ENCODE peak calls at places on chromosomes 12 and 14, in seven cellular contexts. I is GM23248; D is K562; Z is effector memory CD4-positive, alpha-beta T cell; J is cardiac muscle cell; L is HCT116; F is brain microvascular endothelial cell. A is an unnamed sample.
A peak's percentile ranks its signal among the peaks of the same experiment; 100 is the strongest.

GRCh38 chr12:96501139-96501741 is 11.9 kb downstream of the CFAP54 start:
- DNase-seq in I (peak; percentile 78), D (no peak), Z (peak; percentile 31), J (no peak), L (peak; percentile 70), F (peak; percentile 53), A (peak; percentile 72)

GRCh38 chr14:101066826-101067508 is 163.4 kb upstream of the RTL1 start:
- DNase-seq in I (no peak), D (no peak), Z (no peak), J (no peak), L (no peak), F (no peak), A (no peak)

GRCh38 chr12:28620281-28620680 is 430.0 kb downstream of the CCDC91 start:
- DNase-seq in I (no peak), D (no peak), Z (no peak), J (no peak), L (no peak), F (no peak), A (no peak)

GRCh38 chr12:96044017-96044985 is 8.9 kb upstream of the LTA4H start:
- DNase-seq in I (peak; percentile 69), D (no peak), Z (no peak), J (no peak), L (no peak), F (peak; percentile 40), A (peak; percentile 83)

GRCh38 chr12:64608901-64609542 is 1.3 kb upstream of the RASSF3 start:
- DNase-seq in I (peak; percentile 68), D (peak; percentile 47), Z (peak; percentile 37), J (peak; percentile 30), L (peak; percentile 81), F (peak; percentile 28), A (peak; percentile 67)

GRCh38 chr12:124053855-124054254 is 80.8 kb downstream of the ZNF664 start:
- DNase-seq in I (peak; percentile 71), D (no peak), Z (no peak), J (peak; percentile 73), L (peak; percentile 12), F (peak; percentile 58), A (peak; percentile 61)

GRCh38 chr12:87806310-87806709 is 222.9 kb downstream of the C12orf50 start:
- DNase-seq in I (no peak), D (no peak), Z (no peak), J (no peak), L (no peak), F (no peak), A (no peak)

GRCh38 chr12:26011099-26011498 is 52.6 kb downstream of the RASSF8 start:
- DNase-seq in I (peak; percentile 89), D (no peak), Z (no peak), J (no peak), L (no peak), F (no peak), A (peak; percentile 93)

GRCh38 chr12:57740656-57741412 is 2.3 kb upstream of the AGAP2 start:
- DNase-seq in I (no peak), D (no peak), Z (peak; percentile 79), J (no peak), L (no peak), F (no peak), A (no peak)

GRCh38 chr12:60169904-60170303 is 574.1 kb downstream of the SLC16A7 start:
- DNase-seq in I (peak; percentile 10), D (no peak), Z (no peak), J (no peak), L (no peak), F (no peak), A (peak; percentile 32)

GRCh38 chr12:31324845-31325523 is 966 bp downstream of the SINHCAF start:
- DNase-seq in I (peak; percentile 73), D (peak; percentile 43), Z (peak; percentile 11), J (peak; percentile 49), L (no peak), F (peak; percentile 43), A (peak; percentile 56)

DNA sequence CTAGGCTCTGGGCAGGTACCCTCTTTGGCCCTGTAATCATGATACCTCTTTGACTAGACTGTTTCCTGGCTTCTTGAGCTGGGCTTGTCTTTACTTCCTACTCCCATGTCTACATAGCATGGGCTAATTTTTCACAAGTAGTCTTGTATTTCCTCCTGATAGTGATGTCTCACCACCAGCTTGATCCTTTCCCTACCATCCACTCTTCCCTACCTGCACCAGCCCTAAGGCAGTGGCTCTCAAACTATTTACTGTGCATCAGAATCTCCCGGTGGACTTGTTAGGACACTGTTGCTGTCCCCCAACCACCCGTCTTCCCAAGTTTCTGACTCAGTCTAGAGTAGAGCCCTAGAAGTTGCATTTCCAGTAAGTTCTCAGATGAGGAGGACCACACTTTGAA is 162.7 kb upstream of the AMIGO2 start:
- DNase-seq in I (no peak), D (no peak), Z (no peak), J (no peak), L (no peak), F (no peak), A (no peak)
- H3K4me3 ChIP-seq in I (no peak overlapping the region), D (no peak overlapping the region), Z (no peak overlapping the region), J (no peak overlapping the region), L (no peak overlapping the region), F (no peak overlapping the region), A (no peak overlapping the region)

DNA sequence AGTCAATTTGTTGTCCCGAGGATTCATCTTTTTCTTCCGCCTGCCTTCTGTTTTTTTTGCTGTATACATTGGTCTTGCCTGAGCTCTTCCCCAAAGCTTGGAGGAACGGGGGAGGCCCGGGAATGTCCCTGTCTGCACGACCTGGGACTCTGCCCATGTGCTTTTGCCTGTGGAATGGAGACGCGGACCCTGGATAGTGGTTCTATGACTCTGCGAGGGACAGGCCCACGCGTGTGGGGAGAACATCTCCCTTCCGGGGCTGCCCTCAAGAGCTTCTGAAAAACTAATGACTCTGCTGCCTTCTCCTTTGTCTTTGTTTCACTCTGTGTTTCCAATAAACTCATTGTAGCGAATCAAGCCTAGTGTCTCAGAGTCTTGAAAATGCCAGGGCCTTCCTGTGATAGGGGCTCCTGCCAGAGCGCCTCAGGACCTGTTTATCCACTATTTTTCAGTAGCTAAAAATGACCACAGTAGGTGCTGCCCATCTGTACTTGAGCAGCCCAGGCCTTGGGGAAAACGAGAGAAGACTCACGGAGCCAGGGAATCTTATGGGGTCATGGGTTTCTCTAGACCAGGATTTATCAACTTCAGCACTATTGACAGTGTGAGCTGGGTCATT is 12.3 kb downstream of the KRT83 start:
- DNase-seq in I (no peak), D (no peak), Z (no peak), J (no peak), L (no peak), F (no peak), A (no peak)
- H3K4me3 ChIP-seq in I (peak overlapping the region; percentile 69), D (no peak overlapping the region), Z (no peak overlapping the region), J (peak overlapping the region; percentile 22), L (peak overlapping the region; percentile 58), F (peak overlapping the region; percentile 46), A (no peak overlapping the region)

GRCh38 chr12:115571027-115571426 is 706.5 kb downstream of the MED13L start:
- DNase-seq in I (no peak), D (no peak), Z (no peak), J (no peak), L (no peak), F (no peak), A (no peak)
- H3K4me3 ChIP-seq in I (no peak overlapping the region), D (no peak overlapping the region), Z (no peak overlapping the region), J (no peak overlapping the region), L (no peak overlapping the region), F (no peak overlapping the region), A (no peak overlapping the region)

GRCh38 chr14:88793259-88793625 is 489 bp upstream of the EML5 start:
- DNase-seq in I (no peak), D (no peak), Z (no peak), J (no peak), L (no peak), F (no peak), A (no peak)
- H3K4me3 ChIP-seq in I (peak overlapping the region; percentile 69), D (peak overlapping the region; percentile 48), Z (peak overlapping the region; percentile 65), J (peak overlapping the region; percentile 56), L (peak overlapping the region; percentile 68), F (peak overlapping the region; percentile 63), A (peak overlapping the region; percentile 58)

GRCh38 chr12:10362828-10363664 is 26.8 kb downstream of the KLRK1 start:
- DNase-seq in I (peak; percentile 17), D (no peak), Z (no peak), J (no peak), L (no peak), F (no peak), A (no peak)
- H3K4me3 ChIP-seq in I (no peak overlapping the region), D (peak overlapping the region; percentile 65), Z (no peak overlapping the region), J (no peak overlapping the region), L (peak overlapping the region; percentile 71), F (no peak overlapping the region), A (no peak overlapping the region)

GRCh38 chr12:27564612-27565213 is 40.7 kb downstream of the PPFIBP1 start:
- DNase-seq in I (peak; percentile 56), D (no peak), Z (no peak), J (no peak), L (no peak), F (no peak), A (no peak)

GRCh38 chr12:27566159-27566558 is 42.2 kb downstream of the PPFIBP1 start:
- DNase-seq in I (no peak), D (no peak), Z (no peak), J (no peak), L (no peak), F (no peak), A (no peak)

GRCh38 chr12:27566626-27567025 is 42.6 kb downstream of the PPFIBP1 start:
- DNase-seq in I (no peak), D (no peak), Z (no peak), J (no peak), L (no peak), F (no peak), A (no peak)

GRCh38 chr12:27560126-27560525 is 36.1 kb downstream of the PPFIBP1 start:
- DNase-seq in I (peak; percentile 28), D (no peak), Z (no peak), J (no peak), L (no peak), F (no peak), A (no peak)

DNA sequence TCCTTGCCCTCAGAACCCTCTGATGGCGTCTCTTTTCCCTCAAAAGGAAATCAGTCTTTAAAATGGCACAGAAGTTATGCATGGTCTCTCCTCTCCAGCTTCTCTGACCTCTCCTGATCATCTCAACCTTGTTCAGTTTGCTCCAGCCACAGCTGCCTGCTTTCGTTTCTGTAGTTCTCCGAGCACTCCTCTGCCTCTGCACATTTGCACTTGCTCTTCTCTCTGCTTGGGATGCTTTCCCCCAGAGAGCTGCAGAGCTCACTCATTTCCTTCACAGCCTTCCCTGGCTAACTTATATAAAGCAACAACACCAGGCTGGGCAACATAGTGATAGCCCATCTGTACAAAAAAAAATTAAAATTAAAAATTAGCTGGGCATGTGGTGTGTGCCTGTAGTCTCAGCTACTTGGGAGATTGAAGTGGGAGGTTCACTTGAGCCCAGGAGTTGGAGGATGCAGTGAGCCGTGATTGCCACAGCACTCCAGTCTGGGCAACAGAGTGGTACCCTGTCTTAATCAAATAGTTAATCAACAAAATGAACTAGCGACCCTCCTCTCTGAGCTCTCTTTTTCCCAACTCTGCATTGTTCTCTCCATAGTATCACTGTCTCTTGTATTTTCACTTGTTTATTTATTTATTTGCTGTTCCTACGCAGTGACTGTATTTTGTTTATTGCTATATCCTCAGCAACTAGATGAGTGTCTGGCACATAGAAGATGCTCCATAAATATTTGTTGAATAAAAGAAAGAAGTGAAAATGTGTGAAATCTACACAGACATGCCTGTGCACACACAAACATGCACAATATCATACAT is 37.7 kb downstream of the PPFIBP1 start:
- DNase-seq in I (peak; percentile 56), D (no peak), Z (no peak), J (no peak), L (no peak), F (peak; percentile 28), A (no peak)
- H3K4me3 ChIP-seq in I (peak overlapping the region; percentile 31), D (no peak overlapping the region), Z (no peak overlapping the region), J (no peak overlapping the region), L (no peak overlapping the region), F (no peak overlapping the region), A (no peak overlapping the region)

A was measured in fibroblast of mammary gland.